ENCODE peak calls at places on chromosomes 11 and 22, in five cellular contexts. M is activated CD4-positive, alpha-beta T cell treated with anti-CD3 and anti-CD28 coated beads, Interleukin-2, amount 10 ng/mL, durations not matched to agents 7 days and 5 days; O is occipital lobe; E is HCEC 1CT; Z is NCI-H2029. R is an unnamed sample.

GRCh38 chr11:71381781-71382505 is 66.2 kb downstream of the DHCR7 start:
- DNase-seq in O (no peak), E (no peak), M (no peak), Z (no peak), R (no peak)

GRCh38 chr11:12949456-12949855 is 59.7 kb upstream of the RASSF10 start:
- DNase-seq in O (no peak), M (no peak), E (no peak), Z (no peak), R (no peak)

GRCh38 chr11:127199306-127199801 is 198.8 kb upstream of the KIRREL3 start:
- DNase-seq in M (no peak), Z (no peak), O (no peak), E (no peak), R (no peak)

GRCh38 chr22:30809086-30809485 is 114.4 kb downstream of the OSBP2 start:
- DNase-seq in E (no peak), Z (no peak), O (peak; percentile 15), M (no peak), R (no peak)

GRCh38 chr22:47623056-47623739 is 860.7 kb downstream of the TBC1D22A start:
- DNase-seq in E (no peak), M (no peak), O (no peak), Z (no peak), R (no peak)

GRCh38 chr11:134228625-134229024 is 4.2 kb downstream of the VPS26B start:
- DNase-seq in Z (no peak), O (no peak), E (no peak), M (peak; percentile 51), R (peak; percentile 67)

GRCh38 chr11:116432301-116432700 is 340.5 kb downstream of the BUD13 start:
- DNase-seq in M (no peak), E (no peak), O (no peak), Z (no peak), R (no peak)

GRCh38 chr11:106233191-106233590 is 155.7 kb downstream of the AASDHPPT start:
- DNase-seq in O (no peak), M (no peak), Z (no peak), E (no peak), R (no peak)

GRCh38 chr11:68312117-68312779 is at the start of gene LRP5:
- DNase-seq in E (peak; percentile 27), Z (no peak), O (no peak), M (no peak), R (no peak)

GRCh38 chr22:39710380-39711117 is 140.0 kb downstream of the CACNA1I start:
- DNase-seq in E (no peak), O (no peak), M (no peak), Z (no peak), R (no peak)

GRCh38 chr11:1928891-1929541 is 9.5 kb downstream of the TNNT3 start:
- DNase-seq in Z (no peak), E (no peak), M (no peak), O (no peak), R (no peak)

GRCh38 chr11:57092028-57092698 is 89.6 kb upstream of the LRRC55 start:
- DNase-seq in Z (no peak), M (no peak), O (no peak), E (no peak), R (no peak)

GRCh38 chr11:113876074-113876797 is 864 bp upstream of the USP28 start:
- DNase-seq in Z (peak; percentile 16), E (no peak), M (no peak), O (no peak), R (no peak)

GRCh38 chr11:99884750-99885149 is 802.3 kb upstream of the ARHGAP42 start:
- DNase-seq in O (no peak), E (no peak), Z (no peak), M (no peak), R (no peak)

GRCh38 chr11:68714047-68714856 is 29.9 kb downstream of the GAL start:
- DNase-seq in E (no peak), M (no peak), O (no peak), Z (no peak), R (no peak)

GRCh38 chr11:2482745-2483144 is 37.9 kb downstream of the KCNQ1 start:
- DNase-seq in O (no peak), Z (peak; percentile 53), M (no peak), E (no peak), R (no peak)

GRCh38 chr11:84194696-84195095 is 908.5 kb upstream of the CCDC90B start:
- DNase-seq in E (no peak), Z (no peak), O (no peak), M (no peak), R (no peak)

R was measured in HFFc6.